ENCODE peak calls at places on chromosomes 7 and 10, in five cellular contexts. M is neuronal stem cell, X is H9, W is mesendoderm, V is H1. G is an unnamed sample.

GRCh38 chr10:17088118-17088806 is 41.3 kb downstream of the CUBN start:
- DNase-seq in X (no peak), V (no peak), W (no peak), M (no peak), G (peak)

GRCh38 chr7:24741691-24742639 is 15.3 kb downstream of the GSDME start:
- DNase-seq in W (peak), M (no peak), X (no peak), V (no peak), G (peak)

GRCh38 chr10:107056160-107056559 is 108.3 kb downstream of the SORCS1 start:
- DNase-seq in M (no peak), X (no peak), V (no peak), W (no peak), G (no peak)

GRCh38 chr10:49298990-49299815 is at the start of gene C10orf71:
- DNase-seq in V (no peak), M (no peak), X (no peak), W (peak), G (peak)

GRCh38 chr7:102272075-102272916 is 14.4 kb upstream of the SH2B2 start:
- DNase-seq in V (peak), X (peak), M (peak), W (peak), G (peak)

GRCh38 chr10:103727546-103727963 is 127.8 kb downstream of the SH3PXD2A start:
- DNase-seq in M (no peak), X (no peak), V (no peak), W (no peak), G (no peak)

GRCh38 chr7:74542558-74543117 is 88.9 kb downstream of the GTF2IRD1 start:
- DNase-seq in V (no peak), X (no peak), W (no peak), M (no peak), G (no peak)

GRCh38 chr10:21496285-21497176 is 29.0 kb downstream of the SKIDA1 start:
- DNase-seq in V (no peak), M (no peak), X (peak), W (peak), G (peak)

GRCh38 chr7:131371411-131371810 is 43.7 kb downstream of the MKLN1 start:
- DNase-seq in W (no peak), X (no peak), V (no peak), M (no peak), G (no peak)

GRCh38 chr10:93073539-93074136 is at the start of gene CYP26A1:
- DNase-seq in M (no peak), X (peak), V (no peak), W (peak), G (no peak)

GRCh38 chr10:62188021-62188616 is 80.5 kb downstream of the RTKN2 start:
- DNase-seq in M (no peak), X (no peak), W (no peak), V (no peak), G (no peak)

GRCh38 chr10:4781955-4782354 is 44.1 kb upstream of the AKR1E2 start:
- DNase-seq in M (no peak), W (no peak), X (no peak), V (no peak), G (no peak)

GRCh38 chr10:101736666-101737065 is 39.2 kb downstream of the FGF8 start:
- DNase-seq in X (no peak), V (no peak), W (no peak), M (no peak), G (no peak)

GRCh38 chr7:100914208-100914878 is 18.7 kb upstream of the ACHE start:
- DNase-seq in V (no peak), X (no peak), W (no peak), M (no peak), G (no peak)

GRCh38 chr10:106950060-106950459 is 214.4 kb downstream of the SORCS1 start:
- DNase-seq in X (no peak), V (no peak), M (no peak), W (no peak), G (no peak)

GRCh38 chr7:77391230-77391629 is 24.9 kb downstream of the GSAP start:
- DNase-seq in V (no peak), X (no peak), W (no peak), M (no peak), G (no peak)

GRCh38 chr10:35259769-35260397 is 76.4 kb upstream of the CCNY start:
- DNase-seq in V (no peak), M (no peak), W (peak), X (no peak), G (peak)

GRCh38 chr7:38215115-38215514 is 37.1 kb downstream of the STARD3NL start:
- DNase-seq in V (no peak), W (no peak), X (no peak), M (no peak), G (no peak)

GRCh38 chr7:26658698-26659084 is 205.7 kb downstream of the SKAP2 start:
- DNase-seq in V (no peak), M (no peak), X (no peak), W (no peak), G (no peak)

GRCh38 chr7:28405662-28406061 is 6.7 kb upstream of the CREB5 start:
- DNase-seq in V (no peak), M (no peak), W (no peak), X (no peak), G (peak)

GRCh38 chr7:94374231-94374630 is 20.5 kb upstream of the COL1A2 start:
- DNase-seq in W (peak), V (no peak), X (peak), M (no peak), G (peak)

GRCh38 chr7:30861612-30862011 is 50.0 kb upstream of the AQP1 start:
- DNase-seq in W (no peak), V (no peak), M (no peak), X (no peak), G (no peak)

GRCh38 chr7:94301024-94301588 is 93.6 kb upstream of the COL1A2 start:
- DNase-seq in M (peak), X (peak), V (peak), W (peak), G (peak)

GRCh38 chr10:94423627-94424026 is 21.3 kb downstream of the TBC1D12 start:
- DNase-seq in V (no peak), X (no peak), W (no peak), M (no peak), G (peak)

GRCh38 chr10:112804036-112804435 is 146.0 kb upstream of the TCF7L2 start:
- DNase-seq in W (peak), X (peak), M (no peak), V (no peak), G (no peak)

GRCh38 chr10:33869089-33869488 is 534.6 kb upstream of the NRP1 start:
- DNase-seq in M (no peak), W (no peak), X (no peak), V (no peak), G (no peak)

GRCh38 chr7:134533288-134533771 is 6.0 kb downstream of the AKR1B10 start:
- DNase-seq in M (no peak), X (no peak), W (no peak), V (no peak), G (peak)

GRCh38 chr7:119254741-119255140 is 1018.2 kb upstream of the KCND2 start:
- DNase-seq in V (no peak), X (no peak), M (no peak), W (no peak), G (no peak)

GRCh38 chr7:133645870-133646492 is 393.1 kb downstream of the EXOC4 start:
- DNase-seq in M (no peak), X (no peak), W (no peak), V (no peak), G (peak)

GRCh38 chr10:59625842-59626522 is 83.7 kb downstream of the SLC16A9 start:
- DNase-seq in W (peak), V (peak), X (peak), M (peak), G (peak)

GRCh38 chr7:47546171-47546570 is 35.7 kb downstream of the TNS3 start:
- DNase-seq in W (no peak), V (no peak), X (no peak), M (no peak), G (no peak)

GRCh38 chr7:47546728-47547494 is 35.0 kb downstream of the TNS3 start:
- DNase-seq in X (no peak), V (no peak), W (no peak), M (no peak), G (no peak)

GRCh38 chr7:47549916-47550315 is 32.0 kb downstream of the TNS3 start:
- DNase-seq in M (no peak), X (no peak), W (no peak), V (no peak), G (no peak)

GRCh38 chr7:47549397-47549796 is 32.5 kb downstream of the TNS3 start:
- DNase-seq in W (no peak), X (no peak), V (no peak), M (no peak), G (no peak)

DNA sequence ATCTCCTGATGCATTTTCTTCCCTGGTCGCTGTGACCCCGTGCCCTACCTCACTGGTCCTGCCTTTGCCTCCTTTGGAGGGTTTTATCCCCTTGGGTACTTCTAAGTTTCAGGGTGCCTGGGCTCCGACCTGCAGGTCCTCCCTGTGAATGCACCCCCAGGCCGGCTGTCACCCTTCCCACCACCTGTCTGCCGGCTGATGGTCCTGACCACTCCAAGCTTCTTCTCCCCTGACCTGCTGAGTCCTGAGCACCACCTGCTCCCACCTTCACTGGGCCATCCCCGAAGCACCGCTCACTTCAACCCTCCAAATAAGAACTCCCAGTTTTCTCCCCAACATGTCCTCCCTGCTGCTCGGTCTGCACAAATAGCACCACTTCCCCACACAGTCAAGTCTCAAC is 33.4 kb downstream of the TNS3 start:
- DNase-seq in V (no peak), X (no peak), W (no peak), M (no peak), G (no peak)
- H3K18ac ChIP-seq in V (no peak), X (no peak), W (no peak), M (no peak), G (no peak)

DNA sequence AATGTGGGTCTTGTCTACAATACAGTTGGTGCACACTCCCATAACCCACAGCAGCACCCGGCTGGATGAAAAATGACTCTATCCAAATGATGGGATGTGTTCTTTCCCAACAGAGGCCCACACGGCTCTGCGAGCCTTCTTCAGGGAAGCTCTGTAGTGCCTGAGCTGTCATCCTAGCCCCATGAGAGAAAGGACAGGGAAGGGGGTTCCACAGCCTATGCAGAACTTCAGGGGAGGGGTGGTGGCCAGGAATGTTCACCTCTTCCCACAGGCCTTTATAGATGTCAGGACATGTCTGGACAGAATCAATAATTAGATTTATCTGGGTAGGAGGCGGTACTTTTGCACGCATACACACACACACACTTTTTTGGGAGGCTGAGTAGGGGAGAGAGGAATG is 109.0 kb downstream of the JCAD start:
- DNase-seq in M (no peak), V (no peak), W (no peak), X (no peak), G (no peak)
- H3K18ac ChIP-seq in M (no peak), V (no peak), W (no peak), X (no peak), G (peak)

GRCh38 chr10:75397571-75397921 is 4.0 kb downstream of the ZNF503 start:
- DNase-seq in X (no peak), V (no peak), M (peak), W (peak), G (no peak)

GRCh38 chr10:75395955-75396860 is 5.4 kb downstream of the ZNF503 start:
- DNase-seq in X (peak), V (no peak), W (peak), M (peak), G (no peak)

GRCh38 chr10:75392744-75393143 is 8.8 kb downstream of the ZNF503 start:
- DNase-seq in X (no peak), V (no peak), M (no peak), W (no peak), G (no peak)

GRCh38 chr10:75396861-75397570 is 4.5 kb downstream of the ZNF503 start:
- DNase-seq in M (peak), X (peak), W (peak), V (no peak), G (no peak)

DNA sequence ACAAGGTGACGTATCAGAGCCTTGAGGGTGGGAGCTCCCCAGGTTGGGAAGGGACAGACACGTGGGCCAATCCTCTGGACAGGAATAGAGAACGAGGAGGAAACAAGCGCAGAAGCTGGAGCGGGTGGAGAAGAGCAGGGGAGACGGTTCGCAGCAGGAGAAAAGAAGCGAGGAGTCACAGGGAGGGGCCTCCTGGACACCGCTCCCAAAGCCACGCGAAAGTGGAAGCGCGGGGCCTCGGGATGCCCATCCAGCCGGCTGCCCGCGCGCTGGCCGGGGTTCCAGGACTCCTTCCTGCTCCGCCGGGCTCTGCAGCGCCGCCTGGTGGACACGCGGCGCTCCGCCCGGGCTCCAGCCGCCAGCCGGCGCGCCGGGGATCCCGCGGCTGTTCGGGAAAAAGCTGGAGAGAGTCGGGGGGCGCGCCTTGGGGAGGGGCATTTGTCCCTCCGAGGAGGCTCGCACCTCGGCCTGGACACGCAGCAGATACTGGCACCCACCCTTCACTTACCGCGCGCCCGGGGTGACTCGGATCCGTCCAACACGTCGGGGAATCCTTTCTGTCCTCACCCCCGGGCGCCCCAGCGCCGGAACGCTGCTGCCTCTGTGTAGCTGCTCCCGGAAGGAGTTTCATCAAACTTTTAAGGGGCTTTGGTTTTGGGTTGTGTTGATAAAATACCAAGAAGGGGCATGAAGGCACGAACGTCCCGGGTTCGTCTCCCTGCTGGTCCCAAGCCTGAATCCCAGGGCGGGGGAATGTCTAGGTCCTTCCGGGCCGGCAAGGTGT is 6.2 kb downstream of the ZNF503 start:
- DNase-seq in M (peak), X (peak), W (peak), V (no peak), G (peak)
- H3K18ac ChIP-seq in M (peak), X (no peak), W (no peak), V (no peak), G (peak)

GRCh38 chr7:111893190-111893589 is 313.0 kb downstream of the DOCK4 start:
- DNase-seq in X (no peak), V (no peak), W (no peak), M (no peak), G (no peak)
- H3K18ac ChIP-seq in X (no peak), V (no peak), W (no peak), M (no peak), G (no peak)

GRCh38 chr10:45003432-45004000 is 2.8 kb downstream of the ZNF22 start:
- DNase-seq in W (no peak), V (no peak), M (no peak), X (no peak), G (no peak)

GRCh38 chr10:45000764-45001381 is at the start of gene ZNF22:
- DNase-seq in X (peak), V (no peak), W (peak), M (peak), G (peak)

GRCh38 chr10:45004661-45005060 is 3.9 kb downstream of the ZNF22 start:
- DNase-seq in W (no peak), V (no peak), X (no peak), M (no peak), G (no peak)

GRCh38 chr10:45000138-45000763 is 472 bp upstream of the ZNF22 start:
- DNase-seq in M (no peak), V (no peak), X (no peak), W (peak), G (peak)

DNA sequence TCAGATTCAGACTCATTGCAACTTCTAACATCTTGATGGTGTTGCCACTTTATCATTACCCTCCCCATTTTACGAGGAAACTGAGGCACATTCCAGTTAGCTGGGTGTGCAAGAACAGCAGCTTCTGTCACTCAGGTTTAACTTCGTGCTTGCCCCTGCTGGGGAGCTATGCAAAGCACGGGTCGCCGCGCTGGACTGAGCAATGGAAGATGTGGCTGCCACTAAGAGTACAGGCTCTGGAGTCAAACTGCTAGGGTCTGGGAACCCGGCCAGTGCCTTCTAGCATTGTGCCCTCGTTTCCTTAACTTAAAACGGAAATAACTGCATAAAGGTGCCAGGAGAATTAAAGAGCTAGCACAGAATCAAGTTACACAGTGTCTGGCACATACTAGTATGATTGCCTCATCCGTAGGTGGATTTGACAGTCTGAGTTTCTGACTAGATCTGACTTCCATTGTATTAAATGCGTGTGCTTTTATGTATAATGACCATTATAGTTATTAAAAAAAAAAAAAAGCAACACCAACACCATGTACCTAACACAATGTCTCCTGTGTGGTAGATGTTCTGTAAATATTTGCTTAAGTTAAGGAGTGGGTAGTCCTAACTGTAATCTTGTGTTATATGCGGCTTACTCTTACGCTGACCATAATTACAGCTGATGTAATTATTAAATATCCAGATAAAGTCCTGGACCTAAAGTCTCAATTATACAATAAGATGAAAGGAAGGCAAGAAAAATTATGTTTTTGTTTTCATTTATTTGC is 842 bp downstream of the ZNF22 start:
- DNase-seq in X (peak), W (peak), M (no peak), V (no peak), G (peak)
- H3K18ac ChIP-seq in X (peak), W (peak), M (no peak), V (peak), G (peak)

DNA sequence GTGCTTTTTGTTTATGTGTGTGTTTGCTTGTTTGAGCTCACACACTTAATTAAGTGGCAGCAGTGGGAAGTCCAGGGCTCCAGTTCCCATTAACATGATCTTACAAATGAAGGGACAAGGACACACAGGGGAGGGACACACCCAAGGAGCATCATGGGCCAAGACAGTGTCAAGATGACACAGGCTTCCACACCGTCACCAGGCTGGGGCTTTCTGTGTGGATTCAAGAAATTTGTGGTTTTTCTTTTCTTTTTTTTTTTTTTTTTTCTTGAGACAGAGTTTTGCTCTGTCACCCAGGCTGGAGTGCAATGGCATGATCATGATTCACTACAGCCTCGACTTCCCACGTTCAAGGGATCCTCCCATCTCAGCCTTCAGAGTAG is 173.6 kb downstream of the KIAA1217 start:
- DNase-seq in M (no peak), V (no peak), W (no peak), X (no peak), G (no peak)
- H3K18ac ChIP-seq in M (no peak), V (peak), W (peak), X (no peak), G (no peak)

GRCh38 chr10:12844796-12845524 is 156.6 kb downstream of the CCDC3 start:
- DNase-seq in M (no peak), V (no peak), X (no peak), W (peak), G (peak)
- H3K18ac ChIP-seq in M (no peak), V (no peak), X (no peak), W (no peak), G (peak)

G was measured in IMR-90.